ENCODE peak calls at places on chromosomes 6 and 20, in four cellular contexts. F is endothelial cell of umbilical vein, L is NCI-H1105 treated with DMSO at 0.1 percent for 48 hours, W is fibroblast of mammary gland. I is an unnamed sample.
A peak's percentile ranks its signal among the peaks of the same experiment; 100 is the strongest.

GRCh38 chr6:156589281-156589680 is 187.9 kb upstream of the ARID1B start:
- DNase-seq in F (no peak), L (no peak), W (peak; percentile 34), I (peak; percentile 49)

GRCh38 chr6:168050861-168051586 is 28.0 kb downstream of the FRMD1 start:
- DNase-seq in F (no peak), L (no peak), W (peak; percentile 20), I (no peak)

GRCh38 chr6:148157841-148158240 is 184.8 kb upstream of the SASH1 start:
- DNase-seq in F (no peak), L (peak; percentile 25), W (no peak), I (no peak)

GRCh38 chr6:1091905-1092304 is 220.0 kb upstream of the FOXQ1 start:
- DNase-seq in F (no peak), L (no peak), W (no peak), I (no peak)

GRCh38 chr6:163536770-163537169 is 122.3 kb downstream of the QKI start:
- DNase-seq in F (peak; percentile 42), L (no peak), W (peak; percentile 68), I (peak; percentile 69)

GRCh38 chr20:38728911-38729642 is 4.8 kb downstream of the SLC32A1 start:
- DNase-seq in F (no peak), L (no peak), W (no peak), I (no peak)

GRCh38 chr6:38371312-38371672 is 268.4 kb downstream of the BTBD9 start:
- DNase-seq in F (no peak), L (no peak), W (no peak), I (no peak)

GRCh38 chr6:28683945-28684538 is 158.4 kb downstream of the GPX5 start:
- DNase-seq in F (peak; percentile 55), L (peak; percentile 60), W (peak; percentile 63), I (peak; percentile 59)

GRCh38 chr6:36962874-36963273 is 8.3 kb downstream of the PI16 start:
- DNase-seq in F (no peak), L (no peak), W (peak; percentile 28), I (peak; percentile 18)

GRCh38 chr6:71513036-71513435 is 224.4 kb downstream of the OGFRL1 start:
- DNase-seq in F (no peak), L (no peak), W (no peak), I (no peak)

GRCh38 chr6:7630792-7631191 is 40.8 kb downstream of the SNRNP48 start:
- DNase-seq in F (no peak), L (no peak), W (no peak), I (no peak)

I was measured in RPMI7951.